ENCODE peak calls at places on chromosomes 2 and 18, in nine cellular contexts. D is GM20000; S is stromal cell of bone marrow; H is activated T-cell treated with anti-CD3 and anti-CD28 coated beads for 48 hours; X is stimulated activated CD4-positive, alpha-beta T cell treated with anti-CD3 and anti-CD28 coated beads, Interleukin-4, amount 100 ng/mL, for 1 hour; T is HEK293T; P is heart right ventricle; A is right atrium auricular region; O is cardiac fibroblast. V is an unnamed sample.

GRCh38 chr18:6613581-6613980 is 115.9 kb upstream of the ARHGAP28 start:
- DNase-seq in D (no peak), S (no peak), H (no peak), X (no peak), T (no peak), P (no peak), A (no peak), O (no peak), V (no peak)

GRCh38 chr2:96147593-96148201 is 2.5 kb upstream of the DUSP2 start:
- DNase-seq in D (no peak), S (no peak), H (no peak), X (no peak), T (no peak), P (no peak), A (no peak), O (no peak), V (no peak)

GRCh38 chr2:71831208-71831577 is 316.5 kb downstream of the CYP26B1 start:
- DNase-seq in D (no peak), S (peak; percentile 79), H (no peak), X (no peak), T (no peak), P (peak; percentile 44), A (peak; percentile 67), O (peak; percentile 68), V (peak; percentile 50)

GRCh38 chr2:96118698-96119388 is 2.5 kb upstream of the ADRA2B start:
- DNase-seq in D (no peak), S (no peak), H (no peak), X (no peak), T (no peak), P (no peak), A (no peak), O (no peak), V (no peak)

GRCh38 chr2:150919899-150920298 is 341.8 kb downstream of the RBM43 start:
- DNase-seq in D (no peak), S (no peak), H (no peak), X (no peak), T (no peak), P (no peak), A (no peak), O (no peak), V (no peak)

GRCh38 chr18:22796069-22796468 is 137.1 kb upstream of the RBBP8 start:
- DNase-seq in D (no peak), S (no peak), H (no peak), X (no peak), T (no peak), P (no peak), A (no peak), O (no peak), V (no peak)

GRCh38 chr2:43210467-43211303 is 15.7 kb downstream of the ZFP36L2 start:
- DNase-seq in D (no peak), S (peak; percentile 86), H (no peak), X (peak; percentile 43), T (no peak), P (no peak), A (no peak), O (peak; percentile 62), V (peak; percentile 88)

GRCh38 chr18:75220786-75221355 is 10.3 kb downstream of the TSHZ1 start:
- DNase-seq in D (no peak), S (no peak), H (no peak), X (no peak), T (no peak), P (no peak), A (no peak), O (no peak), V (no peak)

GRCh38 chr2:229252996-229253395 is 18.1 kb downstream of the PID1 start:
- DNase-seq in D (no peak), S (no peak), H (no peak), X (no peak), T (no peak), P (no peak), A (no peak), O (no peak), V (no peak)

GRCh38 chr2:143762176-143762928 is 633.1 kb downstream of the ARHGAP15 start:
- DNase-seq in D (no peak), S (no peak), H (no peak), X (no peak), T (no peak), P (no peak), A (no peak), O (no peak), V (no peak)

GRCh38 chr2:111122631-111123421 is 2.1 kb downstream of the BCL2L11 start:
- DNase-seq in D (peak; percentile 24), S (peak; percentile 68), H (peak; percentile 36), X (peak; percentile 33), T (peak; percentile 61), P (peak; percentile 87), A (peak; percentile 93), O (peak; percentile 93), V (peak; percentile 53)

GRCh38 chr2:1754461-1755170 is 10.3 kb upstream of the PXDN start:
- DNase-seq in D (no peak), S (no peak), H (no peak), X (no peak), T (no peak), P (no peak), A (no peak), O (no peak), V (no peak)

GRCh38 chr2:1728821-1729220 is 15.5 kb downstream of the PXDN start:
- DNase-seq in D (no peak), S (no peak), H (no peak), X (no peak), T (peak; percentile 27), P (no peak), A (peak; percentile 59), O (no peak), V (no peak)

GRCh38 chr2:233258211-233258610 is 6.7 kb downstream of the ATG16L1 start:
- DNase-seq in D (no peak), S (no peak), H (no peak), X (no peak), T (no peak), P (no peak), A (no peak), O (no peak), V (no peak)

GRCh38 chr2:47179325-47179724 is 24.2 kb upstream of the STPG4 start:
- DNase-seq in D (no peak), S (no peak), H (no peak), X (no peak), T (no peak), P (no peak), A (no peak), O (no peak), V (no peak)

GRCh38 chr2:232951891-232952290 is 61.2 kb downstream of the NGEF start:
- DNase-seq in D (no peak), S (no peak), H (no peak), X (no peak), T (no peak), P (no peak), A (no peak), O (no peak), V (no peak)

GRCh38 chr2:140085674-140086073 is 1305.5 kb upstream of the NXPH2 start:
- DNase-seq in D (no peak), S (no peak), H (no peak), X (no peak), T (no peak), P (no peak), A (no peak), O (peak; percentile 1), V (no peak)

GRCh38 chr2:113248997-113249770 is 29.5 kb downstream of the PAX8 start:
- DNase-seq in D (peak; percentile 84), S (peak; percentile 65), H (peak; percentile 66), X (peak; percentile 71), T (peak; percentile 83), P (peak; percentile 79), A (peak; percentile 93), O (peak; percentile 85), V (peak; percentile 45)

GRCh38 chr2:239245872-239246701 is 154.7 kb downstream of the HDAC4 start:
- DNase-seq in D (no peak), S (no peak), H (no peak), X (no peak), T (no peak), P (no peak), A (no peak), O (no peak), V (no peak)

GRCh38 chr2:144484201-144484948 is 35.5 kb downstream of the ZEB2 start:
- DNase-seq in D (no peak), S (no peak), H (no peak), X (no peak), T (no peak), P (no peak), A (no peak), O (no peak), V (no peak)

GRCh38 chr2:217826505-217826904 is 176.3 kb downstream of the TNS1 start:
- DNase-seq in D (no peak), S (no peak), H (no peak), X (no peak), T (no peak), P (peak; percentile 71), A (peak; percentile 79), O (peak; percentile 36), V (no peak)

GRCh38 chr18:5051207-5051606 is 145.8 kb downstream of the AKAIN1 start:
- DNase-seq in D (no peak), S (no peak), H (no peak), X (no peak), T (no peak), P (no peak), A (no peak), O (no peak), V (no peak)

GRCh38 chr2:218755567-218756404 is 26.2 kb upstream of the CYP27A1 start:
- DNase-seq in D (no peak), S (no peak), H (no peak), X (no peak), T (no peak), P (no peak), A (no peak), O (no peak), V (no peak)

GRCh38 chr2:12856934-12857660 is 140.4 kb downstream of the TRIB2 start:
- DNase-seq in D (no peak), S (peak; percentile 25), H (no peak), X (no peak), T (no peak), P (no peak), A (no peak), O (peak; percentile 86), V (peak; percentile 20)

GRCh38 chr2:232898592-232899541 is 28.8 kb downstream of the SNORC start:
- DNase-seq in D (no peak), S (peak; percentile 31), H (no peak), X (no peak), T (no peak), P (no peak), A (no peak), O (peak; percentile 94), V (no peak)

GRCh38 chr2:112156152-112156986 is 18.2 kb downstream of the FBLN7 start:
- DNase-seq in D (no peak), S (peak; percentile 81), H (no peak), X (peak; percentile 23), T (no peak), P (no peak), A (no peak), O (peak; percentile 53), V (no peak)

GRCh38 chr2:151206446-151206968 is 55.2 kb downstream of the RBM43 start:
- DNase-seq in D (no peak), S (no peak), H (no peak), X (no peak), T (no peak), P (no peak), A (no peak), O (no peak), V (no peak)

GRCh38 chr2:112483821-112484220 is 1.9 kb downstream of the TTL start:
- DNase-seq in D (no peak), S (no peak), H (no peak), X (no peak), T (no peak), P (no peak), A (no peak), O (no peak), V (no peak)

GRCh38 chr2:177165731-177166711 is 46.6 kb upstream of the HNRNPA3 start:
- DNase-seq in D (peak; percentile 50), S (no peak), H (no peak), X (no peak), T (no peak), P (no peak), A (peak; percentile 65), O (peak; percentile 82), V (no peak)

GRCh38 chr2:360124-360523 is 72.2 kb upstream of the ALKAL2 start:
- DNase-seq in D (no peak), S (no peak), H (no peak), X (no peak), T (no peak), P (no peak), A (no peak), O (no peak), V (no peak)

GRCh38 chr2:149365826-149366583 is 35.6 kb downstream of the LYPD6 start:
- DNase-seq in D (no peak), S (no peak), H (no peak), X (no peak), T (no peak), P (no peak), A (no peak), O (peak; percentile 3), V (no peak)

V was measured in AG09319.